ENCODE peak calls at places on chromosome 22, in four cellular contexts. F is IMR-90, C is GM12878, V is K562. L is an unnamed sample.

GRCh38 chr22:35457729-35458546 is 58.0 kb downstream of the MCM5 start:
- DNase-seq in F (peak), C (no peak), V (no peak), L (no peak)

GRCh38 chr22:36577019-36577418 is 48.1 kb upstream of the EIF3D start:
- DNase-seq in C (no peak), F (peak), V (no peak), L (no peak)

GRCh38 chr22:38706101-38706884 is 549 bp downstream of the GTPBP1 start:
- DNase-seq in C (no peak), F (peak), V (peak), L (peak)

GRCh38 chr22:18033204-18033998 is 9.0 kb upstream of the MICAL3 start:
- DNase-seq in F (peak), C (no peak), V (no peak), L (no peak)

GRCh38 chr22:35761037-35761436 is 43.4 kb downstream of the APOL5 start:
- DNase-seq in C (no peak), V (no peak), F (peak), L (peak)

GRCh38 chr22:41237707-41238569 is 2.8 kb downstream of the CHADL start:
- DNase-seq in C (peak), F (peak), V (no peak), L (peak)

GRCh38 chr22:44212936-44213335 is 32.2 kb downstream of the PARVG start:
- DNase-seq in C (no peak), V (no peak), F (no peak), L (no peak)

GRCh38 chr22:36356708-36357694 is 30.8 kb downstream of the MYH9 start:
- DNase-seq in V (no peak), C (no peak), F (peak), L (no peak)

GRCh38 chr22:31540966-31541365 is 44.6 kb downstream of the SFI1 start:
- DNase-seq in F (no peak), C (no peak), V (no peak), L (no peak)

GRCh38 chr22:40951795-40952602 is 821 bp downstream of the RBX1 start:
- DNase-seq in F (peak), C (peak), V (no peak), L (no peak)

GRCh38 chr22:37715760-37716159 is 18.9 kb downstream of the TRIOBP start:
- DNase-seq in C (no peak), F (no peak), V (no peak), L (no peak)

GRCh38 chr22:32830473-32830872 is 29.0 kb downstream of the TIMP3 start:
- DNase-seq in V (no peak), F (no peak), C (no peak), L (peak)

GRCh38 chr22:35842954-35843353 is 125.3 kb downstream of the APOL5 start:
- DNase-seq in V (peak), F (peak), C (no peak), L (peak)

GRCh38 chr22:24436553-24436952 is 9.2 kb downstream of the ADORA2A start:
- DNase-seq in F (no peak), V (no peak), C (no peak), L (no peak)

GRCh38 chr22:39176067-39176621 is 23.7 kb upstream of the CBX7 start:
- DNase-seq in F (peak), V (no peak), C (no peak), L (peak)

GRCh38 chr22:37639070-37639760 is at the start of gene SH3BP1:
- DNase-seq in F (no peak), V (peak), C (no peak), L (no peak)

GRCh38 chr22:19464975-19465374 is 14.0 kb downstream of the UFD1 start:
- DNase-seq in C (no peak), V (no peak), F (no peak), L (no peak)

GRCh38 chr22:19466126-19466716 is 12.8 kb downstream of the UFD1 start:
- DNase-seq in F (no peak), C (no peak), V (no peak), L (no peak)

GRCh38 chr22:19463491-19464469 is 15.2 kb downstream of the UFD1 start:
- DNase-seq in V (peak), F (peak), C (no peak), L (no peak)

GRCh38 chr22:19463008-19463407 is 15.5 kb upstream of the C22orf39 start:
- DNase-seq in V (peak), C (no peak), F (no peak), L (no peak)

DNA sequence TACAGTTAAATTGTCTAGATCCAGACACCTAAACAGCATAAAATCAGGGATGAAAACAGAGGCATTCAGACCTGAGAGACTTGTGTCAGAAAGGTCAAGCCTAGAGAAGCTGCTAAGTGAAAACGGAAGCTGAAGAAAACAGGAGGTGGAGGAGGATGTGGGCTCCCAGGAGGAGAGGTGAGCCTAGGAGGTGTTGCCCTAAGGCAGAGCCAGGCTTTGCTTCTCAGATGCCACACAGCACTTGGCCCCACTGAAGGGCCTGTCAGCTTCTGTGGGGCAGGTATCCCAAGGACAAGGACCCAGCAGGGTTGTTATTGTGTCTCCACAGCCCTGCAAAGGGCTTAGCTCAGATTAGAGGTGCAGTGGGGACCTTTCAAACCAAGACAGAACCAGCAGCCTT is 14.4 kb downstream of the UFD1 start:
- DNase-seq in F (no peak), V (peak), C (no peak), L (no peak)
- TF ChIP-seq CTCF in F (no peak), V (no peak), C (no peak), L (no peak)

DNA sequence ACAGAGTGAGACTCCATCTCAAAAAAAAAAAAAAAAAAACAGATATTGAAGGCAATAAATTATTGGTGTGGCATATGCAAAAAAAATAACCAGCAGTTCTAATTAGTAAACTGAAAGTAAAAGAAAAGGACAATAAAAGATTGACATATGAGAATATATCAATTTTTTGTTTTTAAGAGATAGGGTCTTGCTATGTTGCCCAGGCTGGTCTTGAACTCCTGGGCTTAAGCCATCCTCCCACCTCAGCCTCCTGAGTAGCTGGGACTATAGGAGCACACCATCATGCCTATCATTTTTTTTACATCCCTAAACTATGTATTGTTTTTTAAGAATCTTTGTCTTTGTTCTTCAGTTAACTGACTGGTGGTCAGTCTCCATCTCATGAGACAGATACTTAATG is 31.5 kb downstream of the PACSIN2 start:
- DNase-seq in V (no peak), C (no peak), F (no peak), L (no peak)
- TF ChIP-seq FOS in V (no peak), C (no peak), F (no peak), L (no peak)

GRCh38 chr22:23281406-23282088 is 101.2 kb downstream of the BCR start:
- DNase-seq in C (peak), V (peak), F (peak), L (peak)

GRCh38 chr22:23281053-23281405 is 100.7 kb downstream of the BCR start:
- DNase-seq in C (no peak), V (no peak), F (no peak), L (no peak)

GRCh38 chr22:23282986-23283385 is 102.7 kb downstream of the BCR start:
- DNase-seq in C (no peak), F (no peak), V (peak), L (no peak)

GRCh38 chr22:23282516-23282915 is 102.2 kb downstream of the BCR start:
- DNase-seq in F (no peak), C (no peak), V (no peak), L (no peak)

GRCh38 chr22:23282089-23282501 is 101.8 kb downstream of the BCR start:
- DNase-seq in C (no peak), V (no peak), F (peak), L (peak)
- TF ChIP-seq CTCF in C (no peak), V (no peak), F (no peak), L (no peak)

GRCh38 chr22:42294034-42294985 is 23.9 kb upstream of the TCF20 start:
- DNase-seq in F (peak), V (peak), C (no peak), L (peak)
- TF ChIP-seq FOS in F (no peak), V (no peak), C (no peak), L (no peak)

GRCh38 chr22:26086359-26086758 is 82.9 kb upstream of the SEZ6L start:
- DNase-seq in F (no peak), C (no peak), V (no peak), L (no peak)
- TF ChIP-seq CTCF in F (no peak), C (no peak), V (no peak), L (no peak)

GRCh38 chr22:45344339-45344738 is 34.6 kb downstream of the FAM118A start:
- DNase-seq in F (no peak), V (no peak), C (no peak), L (no peak)
- TF ChIP-seq FOS in F (no peak), V (no peak), C (no peak), L (no peak)

GRCh38 chr22:46250035-46250782 is at the start of gene CDPF1:
- DNase-seq in C (peak), V (peak), F (peak), L (peak)
- TF ChIP-seq CTCF in C (no peak), V (peak), F (peak), L (no peak)

GRCh38 chr22:21642584-21643448 is 714 bp downstream of the SDF2L1 start:
- DNase-seq in V (peak), C (no peak), F (peak), L (peak)

GRCh38 chr22:21643533-21644357 is 1.6 kb downstream of the SDF2L1 start:
- DNase-seq in F (no peak), V (peak), C (no peak), L (no peak)

GRCh38 chr22:21650823-21651520 is 8.9 kb downstream of the SDF2L1 start:
- DNase-seq in V (no peak), F (no peak), C (no peak), L (no peak)

GRCh38 chr22:21650280-21650679 is 8.2 kb downstream of the SDF2L1 start:
- DNase-seq in C (no peak), V (no peak), F (no peak), L (no peak)

GRCh38 chr22:21646608-21647590 is 4.8 kb downstream of the SDF2L1 start:
- DNase-seq in C (peak), F (peak), V (peak), L (peak)
- TF ChIP-seq FOS in C (no peak), F (no peak), V (no peak), L (no peak)

L was measured in endothelial cell of umbilical vein.